ENCODE peak calls at places on chromosomes 2 and 18, in seven cellular contexts. I, A, K, Q, S, U and E are unnamed samples.

GRCh38 chr2:236533343-236533742 is 36.3 kb upstream of the ACKR3 start:
- DNase-seq in I (no peak), A (no peak), K (no peak), U (no peak), Q (no peak), S (no peak), E (no peak)

GRCh38 chr2:36468463-36469266 is 113.1 kb downstream of the CRIM1 start:
- DNase-seq in S (no peak), U (no peak), Q (no peak), I (no peak), A (no peak), K (no peak), E (no peak)

GRCh38 chr2:30106543-30106942 is 40.3 kb upstream of the YPEL5 start:
- DNase-seq in U (no peak), Q (peak), S (no peak), I (no peak), K (no peak), A (no peak), E (no peak)

GRCh38 chr2:36951030-36951518 is 15.3 kb downstream of the STRN start:
- DNase-seq in Q (no peak), K (no peak), I (no peak), A (no peak), U (no peak), S (no peak), E (no peak)

GRCh38 chr2:234770081-234770506 is 181.7 kb upstream of the SH3BP4 start:
- DNase-seq in K (no peak), I (peak), S (no peak), Q (no peak), A (no peak), U (no peak), E (no peak)

GRCh38 chr2:205929445-205930027 is 156.4 kb downstream of the INO80D start:
- DNase-seq in I (no peak), Q (peak), U (no peak), A (no peak), S (no peak), K (no peak), E (no peak)

GRCh38 chr2:2294183-2294675 is 36.8 kb downstream of the MYT1L start:
- DNase-seq in I (peak), K (no peak), Q (no peak), S (no peak), A (no peak), U (no peak), E (no peak)

GRCh38 chr2:96870631-96871255 is 863 bp upstream of the SEMA4C start:
- DNase-seq in S (peak), U (no peak), I (no peak), A (no peak), K (no peak), Q (no peak), E (no peak)

GRCh38 chr2:96760986-96761832 is 507 bp downstream of the CNNM4 start:
- DNase-seq in A (no peak), K (no peak), Q (peak), U (no peak), I (no peak), S (peak), E (no peak)

GRCh38 chr2:143907801-143908200 is 612.1 kb downstream of the ZEB2 start:
- DNase-seq in A (no peak), K (no peak), S (no peak), I (no peak), U (no peak), Q (no peak), E (no peak)

GRCh38 chr2:196967126-196967525 is 40.6 kb upstream of the PGAP1 start:
- DNase-seq in K (no peak), S (no peak), I (no peak), Q (no peak), A (no peak), U (no peak), E (no peak)

GRCh38 chr18:58996131-58996632 is 131.5 kb downstream of the ZNF532 start:
- DNase-seq in Q (no peak), S (no peak), K (no peak), U (no peak), I (no peak), A (no peak), E (no peak)

GRCh38 chr2:161219213-161219612 is 59.0 kb downstream of the TANK start:
- DNase-seq in U (no peak), S (no peak), K (no peak), Q (no peak), A (no peak), I (no peak), E (no peak)

GRCh38 chr2:161217597-161218185 is 57.5 kb downstream of the TANK start:
- DNase-seq in K (no peak), S (no peak), Q (no peak), A (no peak), U (no peak), I (no peak), E (no peak)

GRCh38 chr2:161228511-161229240 is 68.4 kb downstream of the TANK start:
- DNase-seq in U (no peak), S (no peak), I (no peak), Q (no peak), K (no peak), A (no peak), E (no peak)

DNA sequence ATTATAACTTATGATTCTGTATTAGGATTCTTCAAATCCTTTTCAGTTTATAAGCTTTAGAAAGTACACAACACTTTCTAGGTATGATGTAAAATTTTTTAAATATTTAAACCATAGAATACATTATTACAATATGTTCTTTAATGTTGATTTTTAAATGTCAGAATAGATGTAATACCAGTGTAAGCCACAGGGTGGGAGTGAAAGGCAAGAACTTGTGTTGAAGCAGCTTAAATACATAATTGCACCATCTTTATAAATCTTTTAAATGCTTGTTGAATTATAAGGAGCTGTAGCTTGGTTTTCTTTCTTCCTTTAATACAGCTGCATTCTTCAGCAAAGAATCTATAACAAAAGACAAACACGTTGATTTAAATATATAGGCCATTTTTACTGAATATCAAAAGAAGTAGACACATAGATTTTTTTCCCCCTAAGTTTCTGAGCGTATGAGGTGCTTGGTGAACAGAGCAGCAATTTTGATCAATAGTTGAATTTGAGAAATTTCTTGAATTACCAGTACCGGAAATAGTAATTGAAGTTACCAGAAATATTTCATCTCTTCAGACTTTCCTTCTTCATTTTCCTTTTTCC is 63.0 kb downstream of the TANK start:
- DNase-seq in U (no peak), K (no peak), I (no peak), S (peak), A (peak), Q (peak), E (no peak)
- TF ChIP-seq JUND in U (no peak), K (no peak), I (no peak), S (no peak), A (no peak), Q (no peak), E (no peak)

DNA sequence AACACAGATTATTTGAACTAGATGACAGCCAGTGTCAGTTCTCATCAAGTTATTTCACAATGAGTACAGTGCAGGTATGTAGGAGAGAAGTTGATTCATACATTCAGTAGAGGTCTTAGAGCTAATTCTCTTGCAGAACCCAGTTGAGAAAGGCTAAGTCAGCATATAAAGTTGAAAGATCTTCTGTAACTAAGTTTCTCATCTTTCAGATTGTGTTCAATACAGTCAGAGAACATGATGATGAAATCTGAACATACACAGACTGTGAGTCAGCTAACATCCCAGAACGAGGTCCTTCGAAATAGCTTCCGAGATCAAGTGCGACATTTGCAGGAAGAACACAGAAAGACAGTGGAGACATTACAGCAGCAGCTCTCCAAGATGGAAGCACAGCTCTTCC is 41.9 kb upstream of the LIMS1 start:
- DNase-seq in A (no peak), S (no peak), K (no peak), U (no peak), Q (peak), I (no peak), E (no peak)
- TF ChIP-seq JUND in A (no peak), S (no peak), K (no peak), U (no peak), Q (peak), I (peak), E (no peak)

GRCh38 chr18:23827681-23828080 is 138.4 kb downstream of the LAMA3 start:
- DNase-seq in S (no peak), K (no peak), A (no peak), U (no peak), Q (no peak), I (no peak), E (peak)
- TF ChIP-seq JUND in S (no peak), K (no peak), A (no peak), U (no peak), Q (no peak), I (no peak), E (no peak)

DNA sequence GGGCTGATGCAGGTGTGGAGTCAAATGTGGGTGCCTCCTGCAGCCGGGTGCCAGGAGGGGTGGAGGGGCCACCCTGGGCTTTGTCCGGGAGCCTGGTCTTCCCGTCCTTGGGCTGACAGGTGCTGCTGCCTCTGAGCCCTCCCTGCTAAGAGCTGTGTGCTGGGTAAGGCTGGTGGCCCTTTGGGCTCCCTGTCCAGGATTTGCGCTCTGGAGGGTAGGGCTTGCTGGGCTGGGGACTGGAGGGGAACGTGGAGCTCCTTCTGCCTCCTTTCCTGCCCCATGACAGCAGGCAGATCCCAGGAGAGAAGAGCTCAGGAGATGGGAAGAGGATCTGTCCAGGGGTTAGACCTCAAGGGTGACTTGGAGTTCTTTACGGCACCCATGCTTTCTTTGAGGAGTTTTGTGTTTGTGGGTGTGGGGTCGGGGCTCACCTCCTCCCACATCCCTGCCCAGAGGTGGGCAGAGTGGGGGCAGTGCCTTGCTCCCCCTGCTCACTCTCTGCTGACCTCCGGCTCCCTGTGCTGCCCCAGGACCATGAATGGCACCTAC is 4.2 kb downstream of the GPR35 start:
- DNase-seq in A (no peak), Q (no peak), K (no peak), U (no peak), I (no peak), S (no peak), E (no peak)
- TF ChIP-seq JUND in A (no peak), Q (no peak), K (no peak), U (no peak), I (no peak), S (no peak), E (no peak)